ENCODE peak calls at places on chromosome 22, in six cellular contexts. L, P, C, Z, W and O are unnamed samples.

GRCh38 chr22:49674479-49674830 is 153.2 kb downstream of the BRD1 start:
- DNase-seq in L (no peak), P (no peak), C (no peak), Z (no peak), W (no peak), O (no peak)

GRCh38 chr22:40679249-40679963 is at the start of gene MCHR1:
- DNase-seq in L (no peak), P (no peak), C (no peak), Z (no peak), W (no peak), O (no peak)

GRCh38 chr22:42939941-42940653 is 74.9 kb downstream of the PACSIN2 start:
- DNase-seq in L (no peak), P (peak; percentile 88), C (no peak), Z (no peak), W (no peak), O (peak; percentile 80)

GRCh38 chr22:22239311-22239939 is 5.2 kb upstream of the VPREB1 start:
- DNase-seq in L (no peak), P (no peak), C (no peak), Z (no peak), W (no peak), O (no peak)

GRCh38 chr22:48811885-48812284 is 1015.8 kb downstream of the BRD1 start:
- DNase-seq in L (no peak), P (no peak), C (peak; percentile 44), Z (no peak), W (no peak), O (no peak)

GRCh38 chr22:45009881-45010531 is at the start of gene PHF21B:
- DNase-seq in L (no peak), P (peak; percentile 50), C (no peak), Z (no peak), W (peak; percentile 94), O (peak; percentile 15)

GRCh38 chr22:36334838-36335603 is 52.7 kb downstream of the MYH9 start:
- DNase-seq in L (no peak), P (peak; percentile 69), C (no peak), Z (no peak), W (no peak), O (no peak)

GRCh38 chr22:30290679-30291333 is 1.5 kb upstream of the CASTOR1 start:
- DNase-seq in L (peak; percentile 42), P (peak; percentile 91), C (no peak), Z (no peak), W (peak; percentile 61), O (peak; percentile 78)

GRCh38 chr22:50734343-50734771 is 3.6 kb upstream of the ACR start:
- DNase-seq in L (no peak), P (no peak), C (no peak), Z (no peak), W (no peak), O (no peak)

GRCh38 chr22:26800858-26801257 is 143.5 kb downstream of the MIAT start:
- DNase-seq in L (no peak), P (no peak), C (no peak), Z (no peak), W (peak; percentile 47), O (no peak)

GRCh38 chr22:22728382-22728781 is 84.0 kb downstream of the GGTLC2 start:
- DNase-seq in L (no peak), P (no peak), C (no peak), Z (no peak), W (no peak), O (no peak)

GRCh38 chr22:27937453-27937852 is 18.4 kb upstream of the PITPNB start:
- DNase-seq in L (no peak), P (no peak), C (no peak), Z (no peak), W (no peak), O (no peak)

GRCh38 chr22:46747646-46748045 is 9.6 kb upstream of the CERK start:
- DNase-seq in L (no peak), P (no peak), C (no peak), Z (no peak), W (no peak), O (no peak)

GRCh38 chr22:28711820-28712777 is 29.5 kb downstream of the CHEK2 start:
- DNase-seq in L (no peak), P (no peak), C (peak; percentile 2), Z (no peak), W (no peak), O (no peak)

GRCh38 chr22:36084717-36085116 is 56.1 kb upstream of the RBFOX2 start:
- DNase-seq in L (no peak), P (no peak), C (no peak), Z (no peak), W (no peak), O (no peak)

GRCh38 chr22:39514373-39514973 is 5.9 kb upstream of the ATF4 start:
- DNase-seq in L (peak; percentile 10), P (peak; percentile 80), C (no peak), Z (no peak), W (peak; percentile 58), O (peak; percentile 72)

GRCh38 chr22:25837288-25837900 is 95.4 kb downstream of the MYO18B start:
- DNase-seq in L (no peak), P (no peak), C (no peak), Z (no peak), W (no peak), O (no peak)

GRCh38 chr22:49734390-49734789 is 93.3 kb downstream of the BRD1 start:
- DNase-seq in L (no peak), P (no peak), C (no peak), Z (no peak), W (no peak), O (no peak)

GRCh38 chr22:41417622-41418390 is 28.8 kb downstream of the TOB2 start:
- DNase-seq in L (no peak), P (peak; percentile 100), C (no peak), Z (no peak), W (no peak), O (peak; percentile 68)

GRCh38 chr22:22060200-22061084 is 77.9 kb upstream of the TOP3B start:
- DNase-seq in L (no peak), P (peak; percentile 52), C (no peak), Z (no peak), W (peak; percentile 73), O (peak; percentile 61)

GRCh38 chr22:19607198-19608113 is 83.2 kb upstream of the CLDN5 start:
- DNase-seq in L (peak; percentile 75), P (peak; percentile 67), C (peak; percentile 16), Z (no peak), W (no peak), O (no peak)